ENCODE peak calls at places on chromosomes 11 and 22, in five cellular contexts. D is Ammon's horn; H is stimulated activated naive B cell treated with anti-CD40 and anti-IgM and Interleukin-4, amounts not matched to agents 10 μg/mL and 1 μg/mL and 100 μg/mL, for 72 hours; P is NCI-H345; G is naive thymus-derived CD8-positive, alpha-beta T cell. Y is an unnamed sample.

GRCh38 chr11:70590356-70590991 is 192.1 kb downstream of the CTTN start:
- DNase-seq in D (no peak), H (no peak), P (no peak), G (no peak), Y (no peak)

GRCh38 chr11:2975594-2975993 is 16.5 kb downstream of the NAP1L4 start:
- DNase-seq in D (peak; percentile 83), H (no peak), P (peak; percentile 36), G (peak; percentile 54), Y (no peak)

GRCh38 chr11:26319906-26320305 is 12.0 kb upstream of the ANO3 start:
- DNase-seq in D (no peak), H (no peak), P (no peak), G (no peak), Y (no peak)

GRCh38 chr22:19201858-19202798 is 23.6 kb upstream of the SLC25A1 start:
- DNase-seq in D (no peak), H (no peak), P (no peak), G (no peak), Y (no peak)

GRCh38 chr22:43587574-43587973 is 175.8 kb downstream of the MPPED1 start:
- DNase-seq in D (no peak), H (no peak), P (no peak), G (no peak), Y (no peak)

GRCh38 chr11:117075186-117075585 is 23.0 kb downstream of the SIK3 start:
- DNase-seq in D (no peak), H (no peak), P (no peak), G (no peak), Y (no peak)

GRCh38 chr11:134519788-134520187 is 107.7 kb upstream of the B3GAT1 start:
- DNase-seq in D (no peak), H (no peak), P (no peak), G (no peak), Y (no peak)

GRCh38 chr22:46054878-46055158 is 77.9 kb upstream of the WNT7B start:
- DNase-seq in D (no peak), H (no peak), P (no peak), G (no peak), Y (no peak)

GRCh38 chr22:19903031-19903430 is 38.5 kb upstream of the COMT start:
- DNase-seq in D (no peak), H (no peak), P (no peak), G (no peak), Y (no peak)

GRCh38 chr11:292211-293121 is 3.5 kb downstream of the PGGHG start:
- DNase-seq in D (no peak), H (no peak), P (no peak), G (peak; percentile 15), Y (no peak)

GRCh38 chr11:68528630-68529029 is 68.1 kb downstream of the PPP6R3 start:
- DNase-seq in D (no peak), H (no peak), P (no peak), G (no peak), Y (no peak)

GRCh38 chr11:12731841-12732336 is 57.7 kb downstream of the TEAD1 start:
- DNase-seq in D (no peak), H (no peak), P (no peak), G (no peak), Y (no peak)

GRCh38 chr22:26606611-26607010 is 11.2 kb downstream of the CRYBB1 start:
- DNase-seq in D (no peak), H (no peak), P (no peak), G (no peak), Y (no peak)

GRCh38 chr22:19962246-19962908 is 20.8 kb upstream of the TXNRD2 start:
- DNase-seq in D (peak; percentile 90), H (no peak), P (peak; percentile 79), G (peak; percentile 44), Y (no peak)